ENCODE peak calls at places on chromosomes 1 and 21, in four cellular contexts. G, C, I and P are unnamed samples.

GRCh38 chr1:1121611-1122077 is 5.8 kb upstream of the C1orf159 start:
- DNase-seq in C (no peak), I (no peak), G (no peak), P (no peak)

GRCh38 chr1:223081181-223081994 is 61.7 kb downstream of the TLR5 start:
- DNase-seq in G (peak; percentile 63), C (peak; percentile 71), I (peak; percentile 79), P (peak; percentile 88)

GRCh38 chr1:245079021-245079609 is 75.7 kb upstream of the KIF26B start:
- DNase-seq in I (peak; percentile 45), C (no peak), G (no peak), P (no peak)

GRCh38 chr1:211548321-211549091 is 30.5 kb downstream of the SLC30A1 start:
- DNase-seq in I (no peak), G (no peak), C (no peak), P (peak; percentile 75)

GRCh38 chr1:117696567-117696966 is 90.7 kb downstream of the TENT5C start:
- DNase-seq in C (no peak), I (no peak), G (no peak), P (no peak)

GRCh38 chr1:117697220-117697781 is 91.5 kb downstream of the TENT5C start:
- DNase-seq in C (no peak), I (no peak), G (no peak), P (no peak)

GRCh38 chr1:222127526-222128152 is 385.8 kb upstream of the DUSP10 start:
- DNase-seq in C (no peak), G (no peak), I (no peak), P (no peak)

GRCh38 chr1:197868751-197869501 is 33.5 kb upstream of the C1orf53 start:
- DNase-seq in I (peak; percentile 51), G (no peak), C (no peak), P (peak; percentile 41)

GRCh38 chr21:44718571-44718970 is 7.2 kb upstream of the TSPEAR start:
- DNase-seq in G (no peak), C (no peak), I (no peak), P (no peak)

GRCh38 chr1:94792473-94792875 is 27.7 kb upstream of the SLC44A3 start:
- DNase-seq in C (no peak), G (no peak), I (peak; percentile 32), P (peak; percentile 35)

GRCh38 chr1:167447521-167448136 is 70.7 kb downstream of the CD247 start:
- DNase-seq in C (no peak), I (no peak), G (no peak), P (no peak)

GRCh38 chr1:151984313-151984956 is 9.2 kb downstream of the S100A10 start:
- DNase-seq in G (no peak), C (no peak), I (no peak), P (no peak)

GRCh38 chr1:32806315-32806714 is 10.8 kb downstream of the YARS1 start:
- DNase-seq in G (no peak), C (no peak), I (no peak), P (no peak)

GRCh38 chr1:236348071-236348470 is 46.0 kb upstream of the EDARADD start:
- DNase-seq in G (no peak), I (no peak), C (no peak), P (peak; percentile 79)

GRCh38 chr1:230972855-230973271 is 5.8 kb downstream of the TTC13 start:
- DNase-seq in C (no peak), I (no peak), G (no peak), P (no peak)

GRCh38 chr1:29148656-29149491 is 25.2 kb upstream of the TMEM200B start:
- DNase-seq in I (no peak), C (no peak), G (no peak), P (no peak)

GRCh38 chr1:191882870-191883269 is 275.4 kb upstream of the RGS18 start:
- DNase-seq in G (no peak), I (no peak), C (no peak), P (no peak)

GRCh38 chr1:27060879-27061278 is 48.2 kb upstream of the TENT5B start:
- DNase-seq in I (no peak), C (no peak), G (no peak), P (no peak)
- TF ChIP-seq CTCF in I (no peak), C (no peak), G (no peak), P (no peak)

DNA sequence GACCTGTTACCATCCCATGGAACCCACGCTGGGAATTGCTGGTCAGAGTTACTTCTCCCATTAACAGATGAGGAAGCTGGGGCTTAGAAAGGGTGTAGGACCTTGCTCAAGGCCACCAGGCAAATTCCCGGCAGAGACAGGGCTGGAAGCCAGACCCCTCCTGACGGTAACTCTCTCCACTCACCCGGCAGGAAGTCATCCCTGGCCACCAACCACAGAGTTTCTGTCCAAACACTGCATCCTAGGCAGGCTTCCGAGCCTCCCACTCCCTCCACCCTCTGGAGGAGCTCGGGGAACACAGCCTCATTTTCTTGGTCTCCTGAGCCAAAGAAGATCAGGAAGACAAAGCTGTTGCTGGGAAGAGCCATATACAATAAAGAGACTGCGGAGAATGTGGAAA is 25.0 kb upstream of the ZNF436 start:
- DNase-seq in G (no peak), I (peak; percentile 72), C (peak; percentile 77), P (peak; percentile 89)
- TF ChIP-seq CTCF in G (no peak), I (no peak), C (no peak), P (no peak)

DNA sequence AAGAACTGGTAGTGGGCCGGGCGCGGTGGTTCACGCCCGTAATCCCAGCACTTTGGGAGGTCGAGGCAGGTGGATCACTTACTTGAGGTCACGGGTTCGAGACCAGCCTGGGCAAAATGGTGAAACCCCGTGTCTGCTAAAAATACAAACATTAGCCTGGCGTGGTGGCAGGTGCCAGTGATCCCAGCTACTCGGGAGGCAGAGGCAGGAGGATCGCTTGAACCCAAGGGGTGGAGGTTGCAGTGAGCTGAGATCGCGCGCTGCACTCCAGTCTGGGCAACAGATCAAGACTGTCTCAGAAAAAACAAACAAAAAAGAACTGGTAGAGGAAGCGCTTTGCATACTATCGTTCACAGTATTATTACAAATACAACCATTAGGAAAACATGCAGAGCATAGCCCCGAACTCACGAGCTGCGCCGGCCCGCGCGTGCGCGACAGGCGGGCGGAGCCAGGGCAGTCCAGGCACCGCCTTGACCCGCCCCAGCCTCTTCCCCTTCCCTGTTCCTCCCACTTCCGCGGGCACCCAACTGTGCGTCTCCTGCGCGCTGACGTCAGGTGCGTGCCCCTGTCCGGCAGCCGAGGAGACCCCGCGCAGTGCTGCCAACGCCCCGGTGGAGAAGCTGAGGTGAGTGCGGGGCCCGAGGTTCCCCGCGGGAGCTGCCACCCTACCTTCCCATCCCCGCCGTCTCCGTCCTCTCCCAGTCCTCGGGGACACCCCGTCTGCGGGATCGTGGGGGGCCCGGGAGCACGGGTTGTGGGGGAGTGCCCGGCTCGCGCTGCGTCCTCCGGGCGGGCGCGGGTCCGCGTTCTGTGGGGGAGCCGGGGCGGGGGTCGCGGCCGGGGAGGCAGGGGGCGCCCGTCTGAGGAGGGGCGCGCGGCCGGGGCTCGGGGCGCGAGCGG is at the start of gene CDC42:
- DNase-seq in G (peak; percentile 83), C (peak; percentile 98), I (peak; percentile 96), P (peak; percentile 98)
- TF ChIP-seq CTCF in G (no peak), C (no peak), I (no peak), P (no peak)

GRCh38 chr1:36134805-36135339 is 9.8 kb upstream of the COL8A2 start:
- DNase-seq in C (peak; percentile 45), I (peak; percentile 28), G (no peak), P (peak; percentile 65)
- TF ChIP-seq CTCF in C (peak; percentile 42), I (peak; percentile 77), G (peak; percentile 80), P (peak; percentile 55)

GRCh38 chr1:178241837-178242236 is 147.9 kb downstream of the RASAL2 start:
- DNase-seq in C (no peak), I (no peak), G (no peak), P (no peak)
- TF ChIP-seq CTCF in C (no peak), I (no peak), G (no peak), P (no peak)

GRCh38 chr1:220879509-220880366 is 495 bp downstream of the HLX start:
- DNase-seq in G (no peak), I (no peak), C (no peak), P (no peak)
- TF ChIP-seq CTCF in G (no peak), I (peak; percentile 14), C (no peak), P (no peak)